ENCODE peak calls at places on chromosomes 2 and 18, in ten cellular contexts. One of them, this sample, is unnamed.

GRCh38 chr2:166197446-166197845 is 69.6 kb upstream of the SCN1A start:
- DNase-seq in OCI-LY7: no peak
- DNase-seq in foreskin fibroblast: no peak
- DNase-seq in astrocyte of the spinal cord: no peak
- DNase-seq in lung: no peak
- DNase-seq in adipocyte: no peak
- DNase-seq in CD8-positive, alpha-beta memory T cell: no peak
- DNase-seq in cardiac muscle cell: no peak
- DNase-seq in HepG2: peak; percentile 20
- DNase-seq in esophagus squamous epithelium: no peak
- DNase-seq in this sample: no peak

GRCh38 chr2:105188343-105188742 is 53.2 kb upstream of the GPR45 start:
- DNase-seq in OCI-LY7: no peak
- DNase-seq in foreskin fibroblast: no peak
- DNase-seq in astrocyte of the spinal cord: no peak
- DNase-seq in lung: no peak
- DNase-seq in adipocyte: no peak
- DNase-seq in CD8-positive, alpha-beta memory T cell: no peak
- DNase-seq in cardiac muscle cell: no peak
- DNase-seq in HepG2: no peak
- DNase-seq in esophagus squamous epithelium: no peak
- DNase-seq in this sample: no peak

GRCh38 chr2:94762600-94762999 is 108.6 kb upstream of the TEKT4 start:
- DNase-seq in OCI-LY7: no peak
- DNase-seq in foreskin fibroblast: no peak
- DNase-seq in astrocyte of the spinal cord: no peak
- DNase-seq in lung: no peak
- DNase-seq in adipocyte: no peak
- DNase-seq in CD8-positive, alpha-beta memory T cell: no peak
- DNase-seq in cardiac muscle cell: no peak
- DNase-seq in HepG2: peak; percentile 15
- DNase-seq in esophagus squamous epithelium: no peak
- DNase-seq in this sample: no peak

GRCh38 chr2:43944915-43945314 is 50.9 kb downstream of the LRPPRC start:
- DNase-seq in OCI-LY7: no peak
- DNase-seq in foreskin fibroblast: no peak
- DNase-seq in astrocyte of the spinal cord: no peak
- DNase-seq in lung: no peak
- DNase-seq in adipocyte: no peak
- DNase-seq in CD8-positive, alpha-beta memory T cell: no peak
- DNase-seq in cardiac muscle cell: no peak
- DNase-seq in HepG2: no peak
- DNase-seq in esophagus squamous epithelium: no peak
- DNase-seq in this sample: no peak

GRCh38 chr2:231709636-231709980 is 1.3 kb downstream of the PTMA start:
- DNase-seq in OCI-LY7: peak; percentile 68
- DNase-seq in foreskin fibroblast: no peak
- DNase-seq in astrocyte of the spinal cord: no peak
- DNase-seq in lung: peak; percentile 64
- DNase-seq in adipocyte: peak; percentile 60
- DNase-seq in CD8-positive, alpha-beta memory T cell: peak; percentile 47
- DNase-seq in cardiac muscle cell: peak; percentile 63
- DNase-seq in HepG2: no peak
- DNase-seq in esophagus squamous epithelium: peak; percentile 21
- DNase-seq in this sample: no peak

GRCh38 chr2:9771481-9772017 is 71.7 kb upstream of the TAF1B start:
- DNase-seq in OCI-LY7: no peak
- DNase-seq in foreskin fibroblast: peak; percentile 68
- DNase-seq in astrocyte of the spinal cord: peak; percentile 79
- DNase-seq in lung: no peak
- DNase-seq in adipocyte: peak; percentile 61
- DNase-seq in CD8-positive, alpha-beta memory T cell: no peak
- DNase-seq in cardiac muscle cell: no peak
- DNase-seq in HepG2: peak; percentile 44
- DNase-seq in esophagus squamous epithelium: no peak
- DNase-seq in this sample: no peak

GRCh38 chr2:58081000-58081399 is 34.4 kb downstream of the VRK2 start:
- DNase-seq in OCI-LY7: no peak
- DNase-seq in foreskin fibroblast: no peak
- DNase-seq in astrocyte of the spinal cord: no peak
- DNase-seq in lung: no peak
- DNase-seq in adipocyte: peak; percentile 20
- DNase-seq in CD8-positive, alpha-beta memory T cell: no peak
- DNase-seq in cardiac muscle cell: no peak
- DNase-seq in HepG2: peak; percentile 15
- DNase-seq in esophagus squamous epithelium: no peak
- DNase-seq in this sample: no peak

GRCh38 chr2:26710743-26711456 is 18.4 kb downstream of the KCNK3 start:
- DNase-seq in OCI-LY7: no peak
- DNase-seq in foreskin fibroblast: no peak
- DNase-seq in astrocyte of the spinal cord: no peak
- DNase-seq in lung: no peak
- DNase-seq in adipocyte: no peak
- DNase-seq in CD8-positive, alpha-beta memory T cell: no peak
- DNase-seq in cardiac muscle cell: no peak
- DNase-seq in HepG2: no peak
- DNase-seq in esophagus squamous epithelium: no peak
- DNase-seq in this sample: no peak

GRCh38 chr2:2237563-2237962 is 93.5 kb downstream of the MYT1L start:
- DNase-seq in OCI-LY7: no peak
- DNase-seq in foreskin fibroblast: no peak
- DNase-seq in astrocyte of the spinal cord: no peak
- DNase-seq in lung: no peak
- DNase-seq in adipocyte: no peak
- DNase-seq in CD8-positive, alpha-beta memory T cell: no peak
- DNase-seq in cardiac muscle cell: no peak
- DNase-seq in HepG2: no peak
- DNase-seq in esophagus squamous epithelium: no peak
- DNase-seq in this sample: no peak

GRCh38 chr2:63617360-63617759 is 28.6 kb downstream of the MDH1 start:
- DNase-seq in OCI-LY7: no peak
- DNase-seq in foreskin fibroblast: no peak
- DNase-seq in astrocyte of the spinal cord: no peak
- DNase-seq in lung: no peak
- DNase-seq in adipocyte: no peak
- DNase-seq in CD8-positive, alpha-beta memory T cell: no peak
- DNase-seq in cardiac muscle cell: no peak
- DNase-seq in HepG2: no peak
- DNase-seq in esophagus squamous epithelium: no peak
- DNase-seq in this sample: no peak

GRCh38 chr2:109069430-109070194 is 59.4 kb upstream of the SH3RF3 start:
- DNase-seq in OCI-LY7: no peak
- DNase-seq in foreskin fibroblast: no peak
- DNase-seq in astrocyte of the spinal cord: no peak
- DNase-seq in lung: no peak
- DNase-seq in adipocyte: no peak
- DNase-seq in CD8-positive, alpha-beta memory T cell: no peak
- DNase-seq in cardiac muscle cell: no peak
- DNase-seq in HepG2: peak; percentile 66
- DNase-seq in esophagus squamous epithelium: no peak
- DNase-seq in this sample: no peak

GRCh38 chr2:209772316-209772715 is 684 bp downstream of the UNC80 start:
- DNase-seq in OCI-LY7: no peak
- DNase-seq in foreskin fibroblast: no peak
- DNase-seq in astrocyte of the spinal cord: no peak
- DNase-seq in lung: no peak
- DNase-seq in adipocyte: no peak
- DNase-seq in CD8-positive, alpha-beta memory T cell: no peak
- DNase-seq in cardiac muscle cell: peak; percentile 22
- DNase-seq in HepG2: no peak
- DNase-seq in esophagus squamous epithelium: no peak
- DNase-seq in this sample: no peak

GRCh38 chr2:20034218-20034617 is 17.2 kb downstream of the LAPTM4A start:
- DNase-seq in OCI-LY7: no peak
- DNase-seq in foreskin fibroblast: no peak
- DNase-seq in astrocyte of the spinal cord: no peak
- DNase-seq in lung: no peak
- DNase-seq in adipocyte: no peak
- DNase-seq in CD8-positive, alpha-beta memory T cell: no peak
- DNase-seq in cardiac muscle cell: peak; percentile 72
- DNase-seq in HepG2: no peak
- DNase-seq in esophagus squamous epithelium: no peak
- DNase-seq in this sample: no peak

GRCh38 chr18:37783771-37784170 is 218.2 kb upstream of the CELF4 start:
- DNase-seq in OCI-LY7: no peak
- DNase-seq in foreskin fibroblast: no peak
- DNase-seq in astrocyte of the spinal cord: no peak
- DNase-seq in lung: no peak
- DNase-seq in adipocyte: no peak
- DNase-seq in CD8-positive, alpha-beta memory T cell: no peak
- DNase-seq in cardiac muscle cell: no peak
- DNase-seq in HepG2: no peak
- DNase-seq in esophagus squamous epithelium: no peak
- DNase-seq in this sample: no peak

DNA sequence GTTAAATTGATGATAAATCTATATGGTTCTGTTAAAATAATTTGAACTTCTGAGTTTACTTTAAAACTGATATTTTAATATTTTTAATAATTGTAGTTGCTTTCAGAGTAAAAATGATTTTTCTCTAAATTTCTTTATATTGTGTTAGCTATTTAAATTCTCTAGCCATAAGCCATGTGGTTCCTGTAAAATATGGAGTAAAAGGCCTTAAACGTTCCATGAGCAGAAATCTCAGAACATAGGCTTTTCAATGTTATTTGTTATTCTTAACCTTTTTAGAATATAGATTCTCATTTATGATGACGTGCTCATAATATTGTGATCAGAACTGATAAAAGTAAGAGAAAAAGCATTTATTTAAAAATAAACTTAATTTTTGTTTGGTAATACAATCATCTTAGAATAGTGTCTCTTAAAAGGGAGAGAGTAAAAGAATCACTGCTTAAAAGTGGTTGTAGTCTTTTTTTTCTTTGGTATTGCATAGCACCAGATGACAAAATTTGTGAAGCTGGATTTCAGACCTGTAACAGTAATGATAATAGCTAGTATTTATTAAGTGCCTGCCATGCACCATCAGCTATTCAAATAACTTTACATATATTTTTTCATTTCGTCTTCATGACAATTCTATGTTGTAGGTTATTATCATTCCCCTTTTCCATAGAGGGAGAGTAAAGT is 2.7 kb downstream of the BMPR2 start:
- DNase-seq in OCI-LY7: no peak
- DNase-seq in foreskin fibroblast: no peak
- DNase-seq in astrocyte of the spinal cord: peak; percentile 39
- DNase-seq in lung: no peak
- DNase-seq in adipocyte: peak; percentile 50
- DNase-seq in CD8-positive, alpha-beta memory T cell: no peak
- DNase-seq in cardiac muscle cell: no peak
- DNase-seq in HepG2: no peak
- DNase-seq in esophagus squamous epithelium: no peak
- DNase-seq in this sample: no peak
- H3K4me3 ChIP-seq in OCI-LY7: peak overlapping the region; percentile 91
- H3K4me3 ChIP-seq in foreskin fibroblast: peak overlapping the region; percentile 97
- H3K4me3 ChIP-seq in astrocyte of the spinal cord: peak overlapping the region; percentile 92
- H3K4me3 ChIP-seq in lung: no peak overlapping the region
- H3K4me3 ChIP-seq in adipocyte: peak overlapping the region; percentile 98
- H3K4me3 ChIP-seq in CD8-positive, alpha-beta memory T cell: no peak overlapping the region
- H3K4me3 ChIP-seq in cardiac muscle cell: peak overlapping the region; percentile 76
- H3K4me3 ChIP-seq in HepG2: peak overlapping the region; percentile 95
- H3K4me3 ChIP-seq in esophagus squamous epithelium: peak overlapping the region; percentile 86
- H3K4me3 ChIP-seq in this sample: peak overlapping the region; percentile 97

GRCh38 chr2:172081248-172082022 is 3.9 kb upstream of the DLX1 start:
- DNase-seq in OCI-LY7: no peak
- DNase-seq in foreskin fibroblast: no peak
- DNase-seq in astrocyte of the spinal cord: no peak
- DNase-seq in lung: no peak
- DNase-seq in adipocyte: no peak
- DNase-seq in CD8-positive, alpha-beta memory T cell: no peak
- DNase-seq in cardiac muscle cell: no peak
- DNase-seq in HepG2: no peak
- DNase-seq in esophagus squamous epithelium: no peak
- DNase-seq in this sample: no peak
- H3K4me3 ChIP-seq in OCI-LY7: no peak overlapping the region
- H3K4me3 ChIP-seq in foreskin fibroblast: no peak overlapping the region
- H3K4me3 ChIP-seq in astrocyte of the spinal cord: no peak overlapping the region
- H3K4me3 ChIP-seq in lung: no peak overlapping the region
- H3K4me3 ChIP-seq in adipocyte: no peak overlapping the region
- H3K4me3 ChIP-seq in CD8-positive, alpha-beta memory T cell: no peak overlapping the region
- H3K4me3 ChIP-seq in cardiac muscle cell: no peak overlapping the region
- H3K4me3 ChIP-seq in HepG2: no peak overlapping the region
- H3K4me3 ChIP-seq in esophagus squamous epithelium: no peak overlapping the region
- H3K4me3 ChIP-seq in this sample: no peak overlapping the region

GRCh38 chr2:189281151-189281550 is 101.6 kb upstream of the COL5A2 start:
- DNase-seq in OCI-LY7: no peak
- DNase-seq in foreskin fibroblast: no peak
- DNase-seq in astrocyte of the spinal cord: no peak
- DNase-seq in lung: no peak
- DNase-seq in adipocyte: no peak
- DNase-seq in CD8-positive, alpha-beta memory T cell: no peak
- DNase-seq in cardiac muscle cell: no peak
- DNase-seq in HepG2: no peak
- DNase-seq in esophagus squamous epithelium: no peak
- DNase-seq in this sample: no peak

GRCh38 chr2:189273734-189274133 is 94.2 kb upstream of the COL5A2 start:
- DNase-seq in OCI-LY7: no peak
- DNase-seq in foreskin fibroblast: no peak
- DNase-seq in astrocyte of the spinal cord: no peak
- DNase-seq in lung: no peak
- DNase-seq in adipocyte: no peak
- DNase-seq in CD8-positive, alpha-beta memory T cell: no peak
- DNase-seq in cardiac muscle cell: no peak
- DNase-seq in HepG2: no peak
- DNase-seq in esophagus squamous epithelium: no peak
- DNase-seq in this sample: no peak

GRCh38 chr2:189274412-189274811 is 94.9 kb upstream of the COL5A2 start:
- DNase-seq in OCI-LY7: no peak
- DNase-seq in foreskin fibroblast: no peak
- DNase-seq in astrocyte of the spinal cord: no peak
- DNase-seq in lung: no peak
- DNase-seq in adipocyte: no peak
- DNase-seq in CD8-positive, alpha-beta memory T cell: no peak
- DNase-seq in cardiac muscle cell: no peak
- DNase-seq in HepG2: no peak
- DNase-seq in esophagus squamous epithelium: no peak
- DNase-seq in this sample: no peak

GRCh38 chr2:189276277-189276676 is 96.7 kb upstream of the COL5A2 start:
- DNase-seq in OCI-LY7: no peak
- DNase-seq in foreskin fibroblast: peak; percentile 86
- DNase-seq in astrocyte of the spinal cord: peak; percentile 91
- DNase-seq in lung: no peak
- DNase-seq in adipocyte: peak; percentile 96
- DNase-seq in CD8-positive, alpha-beta memory T cell: no peak
- DNase-seq in cardiac muscle cell: no peak
- DNase-seq in HepG2: no peak
- DNase-seq in esophagus squamous epithelium: no peak
- DNase-seq in this sample: peak; percentile 93
- H3K4me3 ChIP-seq in OCI-LY7: no peak overlapping the region
- H3K4me3 ChIP-seq in foreskin fibroblast: no peak overlapping the region
- H3K4me3 ChIP-seq in astrocyte of the spinal cord: no peak overlapping the region
- H3K4me3 ChIP-seq in lung: no peak overlapping the region
- H3K4me3 ChIP-seq in adipocyte: peak overlapping the region; percentile 50
- H3K4me3 ChIP-seq in CD8-positive, alpha-beta memory T cell: no peak overlapping the region
- H3K4me3 ChIP-seq in cardiac muscle cell: no peak overlapping the region
- H3K4me3 ChIP-seq in HepG2: no peak overlapping the region
- H3K4me3 ChIP-seq in esophagus squamous epithelium: no peak overlapping the region
- H3K4me3 ChIP-seq in this sample: no peak overlapping the region

GRCh38 chr18:74661690-74662089 is 64.0 kb downstream of the ZNF407 start:
- DNase-seq in OCI-LY7: no peak
- DNase-seq in foreskin fibroblast: no peak
- DNase-seq in astrocyte of the spinal cord: no peak
- DNase-seq in lung: no peak
- DNase-seq in adipocyte: no peak
- DNase-seq in CD8-positive, alpha-beta memory T cell: no peak
- DNase-seq in cardiac muscle cell: peak; percentile 55
- DNase-seq in HepG2: no peak
- DNase-seq in esophagus squamous epithelium: no peak
- DNase-seq in this sample: no peak
- H3K4me3 ChIP-seq in OCI-LY7: no peak overlapping the region
- H3K4me3 ChIP-seq in foreskin fibroblast: no peak overlapping the region
- H3K4me3 ChIP-seq in astrocyte of the spinal cord: no peak overlapping the region
- H3K4me3 ChIP-seq in lung: no peak overlapping the region
- H3K4me3 ChIP-seq in adipocyte: no peak overlapping the region
- H3K4me3 ChIP-seq in CD8-positive, alpha-beta memory T cell: no peak overlapping the region
- H3K4me3 ChIP-seq in cardiac muscle cell: no peak overlapping the region
- H3K4me3 ChIP-seq in HepG2: no peak overlapping the region
- H3K4me3 ChIP-seq in esophagus squamous epithelium: no peak overlapping the region
- H3K4me3 ChIP-seq in this sample: no peak overlapping the region

This sample was measured in skeletal muscle cell.